ENCODE peak calls at places on chromosomes 2 and 18, in eight cellular contexts. H is CD8-positive, alpha-beta T cell; E is prostate gland; F is progenitor cell of endocrine pancreas; N is fibroblast of pulmonary artery; C is astrocyte of the spinal cord; Q is Calu3; V is K562. O is an unnamed sample.
A peak's percentile ranks its signal among the peaks of the same experiment; 100 is the strongest.

GRCh38 chr18:42936289-42936688 is 179.2 kb downstream of the RIT2 start:
- DNase-seq in H (no peak), E (no peak), F (no peak), N (no peak), C (no peak), Q (no peak), V (no peak), O (no peak)

GRCh38 chr2:95277246-95277906 is 3.1 kb downstream of the PROM2 start:
- DNase-seq in H (no peak), E (no peak), F (no peak), N (no peak), C (no peak), Q (no peak), V (peak; percentile 45), O (no peak)

GRCh38 chr2:147910990-147911473 is 66.2 kb downstream of the ACVR2A start:
- DNase-seq in H (peak; percentile 48), E (peak; percentile 34), F (no peak), N (peak; percentile 89), C (peak; percentile 81), Q (peak; percentile 43), V (peak; percentile 68), O (no peak)

GRCh38 chr18:36323421-36323820 is 25.9 kb downstream of the FHOD3 start:
- DNase-seq in H (no peak), E (no peak), F (no peak), N (no peak), C (no peak), Q (no peak), V (no peak), O (no peak)

GRCh38 chr2:41600460-41600859 is 447.4 kb upstream of the PKDCC start:
- DNase-seq in H (no peak), E (no peak), F (no peak), N (peak; percentile 20), C (peak; percentile 48), Q (no peak), V (no peak), O (no peak)

GRCh38 chr18:58241877-58242276 is 197.9 kb downstream of the NEDD4L start:
- DNase-seq in H (no peak), E (no peak), F (no peak), N (peak; percentile 74), C (peak; percentile 86), Q (no peak), V (no peak), O (no peak)

GRCh38 chr2:208033701-208034502 is 8.6 kb upstream of the PLEKHM3 start:
- DNase-seq in H (peak; percentile 37), E (peak; percentile 61), F (no peak), N (peak; percentile 46), C (peak; percentile 37), Q (peak; percentile 78), V (peak; percentile 68), O (peak; percentile 62)

GRCh38 chr2:138846216-138846821 is 66.1 kb upstream of the NXPH2 start:
- DNase-seq in H (no peak), E (no peak), F (no peak), N (peak; percentile 35), C (peak; percentile 24), Q (peak; percentile 6), V (peak; percentile 31), O (peak; percentile 32)

GRCh38 chr2:2123259-2123658 is 207.8 kb downstream of the MYT1L start:
- DNase-seq in H (no peak), E (no peak), F (no peak), N (no peak), C (no peak), Q (no peak), V (no peak), O (no peak)

GRCh38 chr2:9178905-9179571 is 27.6 kb upstream of the ASAP2 start:
- DNase-seq in H (no peak), E (peak; percentile 39), F (no peak), N (peak; percentile 90), C (peak; percentile 91), Q (peak; percentile 67), V (no peak), O (no peak)

GRCh38 chr18:57660961-57661360 is 39.3 kb upstream of the NARS1 start:
- DNase-seq in H (no peak), E (no peak), F (no peak), N (peak; percentile 75), C (peak; percentile 58), Q (no peak), V (peak; percentile 63), O (no peak)

GRCh38 chr2:239918749-239919148 is 106.4 kb downstream of the NDUFA10 start:
- DNase-seq in H (no peak), E (no peak), F (no peak), N (no peak), C (no peak), Q (no peak), V (no peak), O (no peak)

GRCh38 chr2:142757111-142757510 is 120.4 kb upstream of the KYNU start:
- DNase-seq in H (no peak), E (no peak), F (no peak), N (peak; percentile 9), C (no peak), Q (no peak), V (no peak), O (no peak)

GRCh38 chr18:63823516-63824219 is 48.5 kb downstream of the SERPINB7 start:
- DNase-seq in H (no peak), E (no peak), F (no peak), N (peak; percentile 51), C (peak; percentile 27), Q (peak; percentile 18), V (peak; percentile 18), O (peak; percentile 14)

GRCh38 chr2:185127412-185127811 is 529.1 kb downstream of the ZNF804A start:
- DNase-seq in H (no peak), E (no peak), F (no peak), N (peak; percentile 1), C (peak; percentile 64), Q (no peak), V (no peak), O (no peak)

GRCh38 chr2:79512442-79513401 is at the start of gene CTNNA2:
- DNase-seq in H (no peak), E (no peak), F (peak; percentile 87), N (peak; percentile 2), C (peak; percentile 5), Q (peak; percentile 69), V (peak; percentile 80), O (peak; percentile 72)

GRCh38 chr2:16798472-16798871 is 132.8 kb upstream of the CYRIA start:
- DNase-seq in H (no peak), E (no peak), F (no peak), N (no peak), C (no peak), Q (no peak), V (no peak), O (no peak)

GRCh38 chr2:230043461-230043860 is 25.3 kb downstream of the SLC16A14 start:
- DNase-seq in H (no peak), E (peak; percentile 13), F (no peak), N (no peak), C (no peak), Q (no peak), V (no peak), O (no peak)
- TF ChIP-seq CTCF in H (no peak), E (no peak), F (no peak), N (no peak), C (no peak), Q (no peak), V (no peak), O (no peak)

GRCh38 chr2:174522553-174522952 is 35.7 kb upstream of the GPR155 start:
- DNase-seq in H (no peak), E (no peak), F (no peak), N (peak; percentile 33), C (no peak), Q (no peak), V (no peak), O (no peak)
- TF ChIP-seq CTCF in H (no peak), E (peak; percentile 35), F (peak; percentile 35), N (peak; percentile 25), C (peak; percentile 11), Q (no peak), V (peak; percentile 55), O (no peak)

DNA sequence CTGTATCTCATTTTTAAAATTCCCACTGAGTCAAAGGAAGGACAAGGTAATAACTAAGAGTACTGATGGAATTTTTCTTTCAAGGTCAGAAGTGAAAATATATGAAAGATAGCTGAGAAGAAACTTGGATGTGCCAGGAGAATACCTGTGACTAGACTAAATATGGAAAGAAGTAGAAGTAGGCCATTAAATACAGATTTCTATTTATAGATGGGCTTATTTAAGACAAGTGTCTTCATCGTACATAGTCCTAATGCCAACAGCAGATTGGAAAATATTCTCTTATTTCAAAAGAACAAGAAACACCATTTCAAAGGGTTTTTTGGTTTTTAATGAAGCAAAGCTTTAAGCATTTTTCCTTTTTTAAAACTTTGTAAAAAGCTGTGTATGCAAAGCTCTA is 22.0 kb downstream of the UGP2 start:
- DNase-seq in H (no peak), E (no peak), F (no peak), N (no peak), C (no peak), Q (no peak), V (no peak), O (no peak)
- TF ChIP-seq CTCF in H (no peak), E (no peak), F (no peak), N (no peak), C (no peak), Q (no peak), V (no peak), O (no peak)

GRCh38 chr2:234747032-234747431 is 204.8 kb upstream of the SH3BP4 start:
- DNase-seq in H (no peak), E (no peak), F (no peak), N (peak; percentile 31), C (no peak), Q (no peak), V (no peak), O (no peak)

GRCh38 chr2:234741976-234742375 is 209.8 kb upstream of the SH3BP4 start:
- DNase-seq in H (no peak), E (no peak), F (no peak), N (peak; percentile 53), C (no peak), Q (no peak), V (no peak), O (no peak)

GRCh38 chr2:234747833-234748559 is 203.8 kb upstream of the SH3BP4 start:
- DNase-seq in H (no peak), E (no peak), F (no peak), N (peak; percentile 20), C (no peak), Q (no peak), V (no peak), O (no peak)

DNA sequence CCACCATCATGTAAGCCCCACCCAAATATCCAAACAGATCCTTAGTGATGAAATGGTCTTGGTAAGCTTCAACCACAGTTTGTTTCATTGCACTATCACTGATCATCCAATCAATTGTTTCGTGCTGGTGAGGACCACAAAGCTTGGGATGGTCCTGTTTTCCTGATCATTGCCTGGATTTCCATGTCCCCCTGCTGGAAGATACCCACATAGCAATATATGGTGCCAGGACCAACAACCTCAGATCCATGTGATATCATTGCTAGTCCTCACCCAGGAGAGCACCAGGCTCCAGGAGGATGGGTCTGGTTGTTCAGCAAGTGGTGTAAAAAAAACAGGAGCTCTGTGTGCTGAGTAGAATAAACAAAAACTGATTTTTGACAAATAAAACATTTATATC is 206.5 kb upstream of the SH3BP4 start:
- DNase-seq in H (no peak), E (no peak), F (no peak), N (no peak), C (no peak), Q (no peak), V (no peak), O (no peak)
- TF ChIP-seq CTCF in H (no peak), E (no peak), F (peak; percentile 11), N (peak; percentile 9), C (no peak), Q (peak; percentile 30), V (no peak), O (no peak)

GRCh38 chr2:161426788-161427412 is 10.8 kb downstream of the TBR1 start:
- DNase-seq in H (no peak), E (no peak), F (no peak), N (peak; percentile 53), C (peak; percentile 46), Q (no peak), V (no peak), O (peak; percentile 26)
- TF ChIP-seq CTCF in H (no peak), E (no peak), F (peak; percentile 58), N (peak; percentile 74), C (peak; percentile 83), Q (no peak), V (no peak), O (no peak)

O was measured in GM10248.